ENCODE peak calls at places on chromosomes 13 and 19, in eight cellular contexts. One of them, this sample, is unnamed.

GRCh38 chr13:78121459-78122348 is 203.1 kb upstream of the EDNRB start:
- DNase-seq in thoracic aorta: no peak
- DNase-seq in epithelial cell of esophagus: peak; percentile 69
- DNase-seq in fibroblast of lung: peak; percentile 83
- DNase-seq in MM.1S: peak; percentile 73
- DNase-seq in uterus: peak; percentile 21
- DNase-seq in adrenal gland: peak; percentile 64
- DNase-seq in ovary: no peak
- DNase-seq in this sample: peak; percentile 88

GRCh38 chr19:35483089-35483488 is 7.2 kb downstream of the KRTDAP start:
- DNase-seq in thoracic aorta: no peak
- DNase-seq in epithelial cell of esophagus: no peak
- DNase-seq in fibroblast of lung: no peak
- DNase-seq in MM.1S: no peak
- DNase-seq in uterus: no peak
- DNase-seq in adrenal gland: no peak
- DNase-seq in ovary: no peak
- DNase-seq in this sample: no peak

GRCh38 chr19:14383556-14383897 is 2.3 kb downstream of the ADGRE5 start:
- DNase-seq in thoracic aorta: no peak
- DNase-seq in epithelial cell of esophagus: no peak
- DNase-seq in fibroblast of lung: peak; percentile 67
- DNase-seq in MM.1S: no peak
- DNase-seq in uterus: no peak
- DNase-seq in adrenal gland: no peak
- DNase-seq in ovary: no peak
- DNase-seq in this sample: peak; percentile 46

GRCh38 chr19:23273022-23273593 is 22.9 kb upstream of the ZNF724 start:
- DNase-seq in thoracic aorta: no peak
- DNase-seq in epithelial cell of esophagus: peak; percentile 30
- DNase-seq in fibroblast of lung: no peak
- DNase-seq in MM.1S: peak; percentile 7
- DNase-seq in uterus: no peak
- DNase-seq in adrenal gland: no peak
- DNase-seq in ovary: no peak
- DNase-seq in this sample: no peak

GRCh38 chr19:30691767-30692516 is 319.8 kb downstream of the ZNF536 start:
- DNase-seq in thoracic aorta: no peak
- DNase-seq in epithelial cell of esophagus: no peak
- DNase-seq in fibroblast of lung: peak; percentile 6
- DNase-seq in MM.1S: no peak
- DNase-seq in uterus: no peak
- DNase-seq in adrenal gland: no peak
- DNase-seq in ovary: no peak
- DNase-seq in this sample: no peak

GRCh38 chr13:31436478-31436877 is 236.7 kb downstream of the B3GLCT start:
- DNase-seq in thoracic aorta: no peak
- DNase-seq in epithelial cell of esophagus: no peak
- DNase-seq in fibroblast of lung: no peak
- DNase-seq in MM.1S: no peak
- DNase-seq in uterus: no peak
- DNase-seq in adrenal gland: no peak
- DNase-seq in ovary: no peak
- DNase-seq in this sample: no peak

GRCh38 chr19:48795855-48796142 is 15.0 kb downstream of the BCAT2 start:
- DNase-seq in thoracic aorta: no peak
- DNase-seq in epithelial cell of esophagus: no peak
- DNase-seq in fibroblast of lung: no peak
- DNase-seq in MM.1S: no peak
- DNase-seq in uterus: peak; percentile 81
- DNase-seq in adrenal gland: peak; percentile 63
- DNase-seq in ovary: peak; percentile 80
- DNase-seq in this sample: no peak

GRCh38 chr19:8473652-8474476 is 28.6 kb downstream of the PRAM1 start:
- DNase-seq in thoracic aorta: no peak
- DNase-seq in epithelial cell of esophagus: no peak
- DNase-seq in fibroblast of lung: no peak
- DNase-seq in MM.1S: peak; percentile 21
- DNase-seq in uterus: no peak
- DNase-seq in adrenal gland: no peak
- DNase-seq in ovary: no peak
- DNase-seq in this sample: no peak

GRCh38 chr19:33438016-33438671 is 64.6 kb downstream of the CEBPG start:
- DNase-seq in thoracic aorta: no peak
- DNase-seq in epithelial cell of esophagus: no peak
- DNase-seq in fibroblast of lung: no peak
- DNase-seq in MM.1S: no peak
- DNase-seq in uterus: no peak
- DNase-seq in adrenal gland: no peak
- DNase-seq in ovary: peak; percentile 57
- DNase-seq in this sample: peak; percentile 29

GRCh38 chr13:99225078-99225477 is 24.4 kb downstream of the UBAC2 start:
- DNase-seq in thoracic aorta: no peak
- DNase-seq in epithelial cell of esophagus: no peak
- DNase-seq in fibroblast of lung: no peak
- DNase-seq in MM.1S: no peak
- DNase-seq in uterus: no peak
- DNase-seq in adrenal gland: no peak
- DNase-seq in ovary: no peak
- DNase-seq in this sample: no peak

GRCh38 chr19:33252971-33253370 is 27.3 kb upstream of the SLC7A10 start:
- DNase-seq in thoracic aorta: no peak
- DNase-seq in epithelial cell of esophagus: no peak
- DNase-seq in fibroblast of lung: no peak
- DNase-seq in MM.1S: no peak
- DNase-seq in uterus: no peak
- DNase-seq in adrenal gland: no peak
- DNase-seq in ovary: no peak
- DNase-seq in this sample: no peak

GRCh38 chr13:113724780-113725315 is 34.2 kb upstream of the TMEM255B start:
- DNase-seq in thoracic aorta: peak; percentile 34
- DNase-seq in epithelial cell of esophagus: peak; percentile 64
- DNase-seq in fibroblast of lung: peak; percentile 75
- DNase-seq in MM.1S: peak; percentile 82
- DNase-seq in uterus: peak; percentile 71
- DNase-seq in adrenal gland: peak; percentile 79
- DNase-seq in ovary: peak; percentile 76
- DNase-seq in this sample: peak; percentile 61

GRCh38 chr19:2167896-2168618 is 4.3 kb downstream of the DOT1L start:
- DNase-seq in thoracic aorta: peak; percentile 71
- DNase-seq in epithelial cell of esophagus: peak; percentile 32
- DNase-seq in fibroblast of lung: peak; percentile 47
- DNase-seq in MM.1S: no peak
- DNase-seq in uterus: peak; percentile 57
- DNase-seq in adrenal gland: peak; percentile 68
- DNase-seq in ovary: no peak
- DNase-seq in this sample: peak; percentile 62

DNA sequence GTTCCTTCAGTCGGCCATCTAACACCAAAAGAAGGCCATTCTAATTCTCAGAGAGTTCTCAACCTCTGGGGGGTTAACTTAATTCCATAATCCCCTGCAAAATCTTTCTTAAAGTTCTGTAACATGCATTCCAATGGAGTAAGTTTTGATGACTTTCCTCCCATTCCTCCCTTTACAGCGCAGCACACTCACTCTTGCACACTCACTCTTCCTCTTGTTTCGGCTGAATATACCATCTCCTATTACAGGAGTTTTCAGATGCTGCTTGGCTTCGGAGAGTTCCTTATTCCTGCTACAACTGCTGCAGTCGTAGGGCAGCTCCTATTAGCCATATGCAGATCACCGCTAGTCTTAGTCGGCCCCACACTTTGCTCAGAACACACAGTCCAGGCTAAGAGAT is 53.6 kb downstream of the OR10H4 start:
- DNase-seq in thoracic aorta: no peak
- DNase-seq in epithelial cell of esophagus: no peak
- DNase-seq in fibroblast of lung: peak; percentile 30
- DNase-seq in MM.1S: no peak
- DNase-seq in uterus: no peak
- DNase-seq in adrenal gland: no peak
- DNase-seq in ovary: no peak
- DNase-seq in this sample: peak; percentile 3
- H3K4me3 ChIP-seq in thoracic aorta: peak overlapping the region; percentile 71
- H3K4me3 ChIP-seq in epithelial cell of esophagus: no peak overlapping the region
- H3K4me3 ChIP-seq in fibroblast of lung: peak overlapping the region; percentile 53
- H3K4me3 ChIP-seq in MM.1S: no peak overlapping the region
- H3K4me3 ChIP-seq in uterus: peak overlapping the region; percentile 24
- H3K4me3 ChIP-seq in adrenal gland: no peak overlapping the region
- H3K4me3 ChIP-seq in ovary: peak overlapping the region; percentile 42
- H3K4me3 ChIP-seq in this sample: peak overlapping the region; percentile 50

DNA sequence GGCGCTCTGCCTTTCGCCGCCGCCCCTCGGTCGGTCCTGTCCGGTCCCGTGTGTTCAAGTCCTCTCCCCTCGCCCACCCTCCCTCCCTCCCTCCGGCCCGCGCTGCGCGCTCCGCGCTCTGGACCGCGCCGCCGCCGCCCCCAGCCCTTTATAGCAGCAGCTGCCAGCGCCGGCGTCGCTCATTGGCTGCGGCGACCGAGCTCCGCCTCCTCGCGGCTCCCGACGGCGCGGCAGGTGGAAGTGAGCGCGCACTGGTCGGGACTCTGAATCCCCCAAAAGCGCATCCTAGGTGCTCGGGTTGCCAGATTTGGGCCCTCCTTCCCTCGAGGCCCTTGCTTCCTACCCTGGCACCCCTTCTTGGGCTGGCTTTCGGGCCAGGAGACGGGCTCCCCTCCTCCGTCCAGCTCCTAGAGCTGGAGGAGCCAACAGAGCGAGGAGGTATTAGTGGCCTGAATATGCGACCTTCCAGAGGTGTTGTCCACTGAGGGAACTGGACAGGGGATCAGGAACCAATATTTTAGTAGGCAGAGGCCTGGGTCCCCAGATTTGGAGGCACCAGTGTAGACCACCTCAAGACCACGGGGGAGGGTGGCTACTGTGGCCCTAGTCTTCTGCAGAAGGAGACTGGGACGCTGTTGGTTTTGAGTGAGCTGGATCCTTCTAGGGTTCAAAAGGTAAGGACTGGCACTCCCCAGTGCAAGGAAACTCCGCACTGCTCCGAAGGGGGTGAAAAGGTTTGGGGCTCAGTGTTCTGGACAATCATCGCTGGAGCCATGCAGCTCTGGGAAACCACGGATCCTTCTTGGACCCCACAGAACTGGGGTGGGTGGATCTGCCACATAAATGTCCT is at the start of gene ELAVL3:
- DNase-seq in thoracic aorta: no peak
- DNase-seq in epithelial cell of esophagus: no peak
- DNase-seq in fibroblast of lung: no peak
- DNase-seq in MM.1S: no peak
- DNase-seq in uterus: no peak
- DNase-seq in adrenal gland: no peak
- DNase-seq in ovary: no peak
- DNase-seq in this sample: no peak
- TF ChIP-seq CTCF in thoracic aorta: no peak
- TF ChIP-seq CTCF in epithelial cell of esophagus: no peak
- TF ChIP-seq CTCF in fibroblast of lung: no peak
- TF ChIP-seq CTCF in MM.1S: no peak
- TF ChIP-seq CTCF in uterus: no peak
- TF ChIP-seq CTCF in adrenal gland: no peak
- TF ChIP-seq CTCF in ovary: no peak
- TF ChIP-seq CTCF in this sample: no peak

GRCh38 chr13:112067121-112067741 is at the start of gene SOX1:
- DNase-seq in thoracic aorta: no peak
- DNase-seq in epithelial cell of esophagus: no peak
- DNase-seq in fibroblast of lung: no peak
- DNase-seq in MM.1S: no peak
- DNase-seq in uterus: no peak
- DNase-seq in adrenal gland: no peak
- DNase-seq in ovary: no peak
- DNase-seq in this sample: no peak

GRCh38 chr13:112064222-112064621 is 2.7 kb upstream of the SOX1 start:
- DNase-seq in thoracic aorta: no peak
- DNase-seq in epithelial cell of esophagus: no peak
- DNase-seq in fibroblast of lung: no peak
- DNase-seq in MM.1S: no peak
- DNase-seq in uterus: no peak
- DNase-seq in adrenal gland: no peak
- DNase-seq in ovary: no peak
- DNase-seq in this sample: no peak

GRCh38 chr13:112066624-112067004 is 335 bp upstream of the SOX1 start:
- DNase-seq in thoracic aorta: no peak
- DNase-seq in epithelial cell of esophagus: peak; percentile 17
- DNase-seq in fibroblast of lung: peak; percentile 38
- DNase-seq in MM.1S: no peak
- DNase-seq in uterus: no peak
- DNase-seq in adrenal gland: no peak
- DNase-seq in ovary: peak; percentile 28
- DNase-seq in this sample: peak; percentile 18

GRCh38 chr13:112065521-112065866 is 1.5 kb upstream of the SOX1 start:
- DNase-seq in thoracic aorta: no peak
- DNase-seq in epithelial cell of esophagus: no peak
- DNase-seq in fibroblast of lung: no peak
- DNase-seq in MM.1S: no peak
- DNase-seq in uterus: no peak
- DNase-seq in adrenal gland: no peak
- DNase-seq in ovary: no peak
- DNase-seq in this sample: no peak

GRCh38 chr13:112065867-112066623 is 904 bp upstream of the SOX1 start:
- DNase-seq in thoracic aorta: no peak
- DNase-seq in epithelial cell of esophagus: no peak
- DNase-seq in fibroblast of lung: no peak
- DNase-seq in MM.1S: no peak
- DNase-seq in uterus: no peak
- DNase-seq in adrenal gland: no peak
- DNase-seq in ovary: no peak
- DNase-seq in this sample: no peak
- H3K4me3 ChIP-seq in thoracic aorta: peak overlapping the region; percentile 56
- H3K4me3 ChIP-seq in epithelial cell of esophagus: no peak overlapping the region
- H3K4me3 ChIP-seq in fibroblast of lung: no peak overlapping the region
- H3K4me3 ChIP-seq in MM.1S: no peak overlapping the region
- H3K4me3 ChIP-seq in uterus: no peak overlapping the region
- H3K4me3 ChIP-seq in adrenal gland: no peak overlapping the region
- H3K4me3 ChIP-seq in ovary: no peak overlapping the region
- H3K4me3 ChIP-seq in this sample: no peak overlapping the region

GRCh38 chr19:37716140-37716539 is 3.4 kb downstream of the ZNF607 start:
- DNase-seq in thoracic aorta: no peak
- DNase-seq in epithelial cell of esophagus: no peak
- DNase-seq in fibroblast of lung: no peak
- DNase-seq in MM.1S: no peak
- DNase-seq in uterus: no peak
- DNase-seq in adrenal gland: no peak
- DNase-seq in ovary: no peak
- DNase-seq in this sample: no peak

GRCh38 chr19:37725181-37725580 is 5.6 kb upstream of the ZNF607 start:
- DNase-seq in thoracic aorta: no peak
- DNase-seq in epithelial cell of esophagus: no peak
- DNase-seq in fibroblast of lung: no peak
- DNase-seq in MM.1S: no peak
- DNase-seq in uterus: no peak
- DNase-seq in adrenal gland: no peak
- DNase-seq in ovary: no peak
- DNase-seq in this sample: no peak

GRCh38 chr19:37718357-37718756 is 1.2 kb downstream of the ZNF607 start:
- DNase-seq in thoracic aorta: no peak
- DNase-seq in epithelial cell of esophagus: peak; percentile 9
- DNase-seq in fibroblast of lung: no peak
- DNase-seq in MM.1S: no peak
- DNase-seq in uterus: no peak
- DNase-seq in adrenal gland: no peak
- DNase-seq in ovary: no peak
- DNase-seq in this sample: no peak

GRCh38 chr19:37719111-37719926 is at the start of gene ZNF607:
- DNase-seq in thoracic aorta: peak; percentile 33
- DNase-seq in epithelial cell of esophagus: peak; percentile 93
- DNase-seq in fibroblast of lung: peak; percentile 93
- DNase-seq in MM.1S: peak; percentile 93
- DNase-seq in uterus: peak; percentile 89
- DNase-seq in adrenal gland: peak; percentile 91
- DNase-seq in ovary: peak; percentile 95
- DNase-seq in this sample: peak; percentile 94

GRCh38 chr19:37719927-37720265 is 335 bp upstream of the ZNF607 start:
- DNase-seq in thoracic aorta: no peak
- DNase-seq in epithelial cell of esophagus: no peak
- DNase-seq in fibroblast of lung: no peak
- DNase-seq in MM.1S: no peak
- DNase-seq in uterus: no peak
- DNase-seq in adrenal gland: no peak
- DNase-seq in ovary: no peak
- DNase-seq in this sample: no peak
- TF ChIP-seq CTCF in thoracic aorta: peak; percentile 4
- TF ChIP-seq CTCF in epithelial cell of esophagus: no peak
- TF ChIP-seq CTCF in fibroblast of lung: no peak
- TF ChIP-seq CTCF in MM.1S: no peak
- TF ChIP-seq CTCF in uterus: no peak
- TF ChIP-seq CTCF in adrenal gland: no peak
- TF ChIP-seq CTCF in ovary: no peak
- TF ChIP-seq CTCF in this sample: no peak